ENCODE peak calls at places on chromosomes 16 and 17, in seven cellular contexts. V is lower leg skin, N is fibroblast of lung, M is heart left ventricle, C is ascending aorta, Q is OCI-LY7, I is esophagus squamous epithelium. R is an unnamed sample.

GRCh38 chr17:32976605-32977004 is 15.0 kb upstream of the SPACA3 start:
- DNase-seq in C (no peak), Q (no peak), V (no peak), N (no peak), I (no peak), M (no peak), R (no peak)

GRCh38 chr17:31525801-31526549 is 134.5 kb downstream of the RAB11FIP4 start:
- DNase-seq in N (no peak), C (no peak), Q (peak), M (no peak), I (no peak), V (no peak), R (no peak)

GRCh38 chr16:82991941-82992675 is 365.3 kb downstream of the CDH13 start:
- DNase-seq in M (no peak), Q (no peak), I (no peak), V (no peak), C (no peak), N (no peak), R (no peak)

GRCh38 chr16:48818257-48818656 is 208.3 kb upstream of the N4BP1 start:
- DNase-seq in M (no peak), N (no peak), V (no peak), I (no peak), C (no peak), Q (no peak), R (no peak)

GRCh38 chr17:49565948-49566491 is 9.7 kb upstream of the NXPH3 start:
- DNase-seq in V (peak), N (peak), I (no peak), C (peak), M (peak), Q (no peak), R (no peak)

GRCh38 chr17:79070266-79070880 is 4.3 kb upstream of the ENGASE start:
- DNase-seq in M (no peak), C (no peak), I (no peak), Q (no peak), V (no peak), N (no peak), R (no peak)

GRCh38 chr16:11744075-11744470 is 1.4 kb upstream of the TXNDC11 start:
- DNase-seq in M (no peak), V (no peak), C (no peak), N (no peak), Q (no peak), I (no peak), R (no peak)

GRCh38 chr17:31595666-31596381 is 204.3 kb downstream of the RAB11FIP4 start:
- DNase-seq in M (no peak), I (no peak), N (no peak), C (no peak), V (no peak), Q (no peak), R (no peak)

GRCh38 chr17:6752068-6752909 is 3.6 kb upstream of the XAF1 start:
- DNase-seq in N (peak), V (peak), M (peak), C (peak), I (no peak), Q (no peak), R (peak)

GRCh38 chr17:49742256-49742655 is 21.7 kb downstream of the FAM117A start:
- DNase-seq in C (no peak), V (no peak), M (no peak), I (no peak), N (peak), Q (peak), R (no peak)

GRCh38 chr16:88617268-88618031 is 20.9 kb upstream of the IL17C start:
- DNase-seq in N (no peak), Q (no peak), C (no peak), I (no peak), M (no peak), V (no peak), R (no peak)

GRCh38 chr16:15607700-15608396 is 35.1 kb downstream of the MARF1 start:
- DNase-seq in Q (no peak), I (no peak), M (peak), V (no peak), C (peak), N (peak), R (no peak)

GRCh38 chr16:50267651-50268050 is 1.3 kb downstream of the ADCY7 start:
- DNase-seq in M (no peak), I (no peak), V (no peak), N (no peak), Q (peak), C (no peak), R (no peak)

GRCh38 chr16:1920727-1921155 is 2.5 kb upstream of the HS3ST6 start:
- DNase-seq in V (peak), N (no peak), Q (peak), C (no peak), I (no peak), M (no peak), R (no peak)

GRCh38 chr17:34182036-34182803 is 72.9 kb upstream of the CCL2 start:
- DNase-seq in V (no peak), C (no peak), Q (no peak), I (no peak), M (no peak), N (no peak), R (no peak)

GRCh38 chr17:81388091-81388611 is 7.1 kb upstream of the BAHCC1 start:
- DNase-seq in C (no peak), N (no peak), I (no peak), M (no peak), V (no peak), Q (no peak), R (no peak)

GRCh38 chr16:12617401-12617819 is 186.3 kb downstream of the CPPED1 start:
- DNase-seq in V (no peak), Q (no peak), I (no peak), N (no peak), M (no peak), C (no peak), R (no peak)

GRCh38 chr16:28058839-28059589 is 4.5 kb downstream of the GSG1L start:
- DNase-seq in V (no peak), C (no peak), Q (no peak), M (no peak), I (no peak), N (no peak), R (no peak)

GRCh38 chr16:35747658-35748455 is 2288.4 kb downstream of the TP53TG3F start:
- DNase-seq in Q (no peak), N (no peak), M (no peak), I (no peak), C (no peak), V (peak), R (no peak)

GRCh38 chr17:17216776-17217175 is 10.6 kb upstream of the PLD6 start:
- DNase-seq in N (no peak), C (no peak), I (no peak), Q (peak), M (no peak), V (no peak), R (no peak)

GRCh38 chr16:73732681-73733080 is 563.9 kb upstream of the PSMD7 start:
- DNase-seq in M (no peak), C (no peak), V (no peak), Q (no peak), N (no peak), I (no peak), R (no peak)

GRCh38 chr16:57797526-57798266 is 4.6 kb downstream of the KIFC3 start:
- DNase-seq in Q (no peak), C (no peak), V (no peak), M (no peak), N (no peak), I (no peak), R (no peak)

GRCh38 chr16:8590161-8590688 is at the start of gene TMEM114:
- DNase-seq in C (no peak), V (no peak), N (no peak), M (no peak), I (no peak), Q (no peak), R (no peak)

GRCh38 chr17:77461277-77462057 is 320.7 kb downstream of the SEC14L1 start:
- DNase-seq in M (peak), N (no peak), I (no peak), Q (peak), C (no peak), V (no peak), R (no peak)

GRCh38 chr17:50266384-50267073 is 7.7 kb upstream of the TMEM92 start:
- DNase-seq in C (no peak), V (no peak), Q (no peak), I (no peak), N (peak), M (peak), R (no peak)

GRCh38 chr17:29219378-29220047 is 27.1 kb upstream of the CRYBA1 start:
- DNase-seq in V (peak), C (no peak), M (peak), I (no peak), Q (peak), N (peak), R (no peak)

GRCh38 chr16:83948914-83949723 is 3.9 kb upstream of the OSGIN1 start:
- DNase-seq in Q (no peak), V (no peak), I (no peak), M (no peak), N (no peak), C (no peak), R (no peak)

GRCh38 chr16:337975-338575 is 14.4 kb downstream of the AXIN1 start:
- DNase-seq in C (no peak), V (no peak), M (no peak), I (no peak), Q (no peak), N (no peak), R (no peak)

GRCh38 chr17:34609210-34609609 is 29.8 kb downstream of the TMEM132E start:
- DNase-seq in M (no peak), N (no peak), I (no peak), C (no peak), V (no peak), Q (no peak), R (no peak)

GRCh38 chr17:16215965-16216316 is 607 bp upstream of the NCOR1 start:
- DNase-seq in M (peak), Q (peak), I (no peak), C (no peak), N (no peak), V (no peak), R (no peak)

GRCh38 chr17:61247438-61247837 is 152.2 kb upstream of the TBX2 start:
- DNase-seq in V (no peak), M (no peak), Q (no peak), C (no peak), I (no peak), N (peak), R (no peak)

GRCh38 chr17:22138861-22139469 is 446.6 kb downstream of the KCNJ18 start:
- DNase-seq in M (no peak), V (no peak), Q (no peak), I (no peak), N (no peak), C (no peak), R (no peak)

GRCh38 chr16:87303431-87303930 is 13.7 kb downstream of the C16orf95 start:
- DNase-seq in C (no peak), M (no peak), V (no peak), I (no peak), Q (peak), N (peak), R (no peak)

GRCh38 chr17:3982113-3982512 is 17.9 kb upstream of the ATP2A3 start:
- DNase-seq in C (no peak), V (no peak), M (peak), N (no peak), Q (no peak), I (no peak), R (no peak)

GRCh38 chr16:20137909-20138308 is 64.2 kb upstream of the GPR139 start:
- DNase-seq in N (no peak), V (no peak), Q (no peak), M (no peak), C (no peak), I (no peak), R (no peak)

GRCh38 chr17:16926591-16927451 is 45.1 kb downstream of the TNFRSF13B start:
- DNase-seq in M (no peak), V (no peak), I (no peak), C (no peak), N (no peak), Q (no peak), R (no peak)

GRCh38 chr17:6454495-6455320 is 10.5 kb downstream of the PIMREG start:
- DNase-seq in Q (no peak), C (no peak), M (peak), V (no peak), I (no peak), N (no peak), R (no peak)

GRCh38 chr16:77759821-77760220 is 28.5 kb upstream of the VAT1L start:
- DNase-seq in M (no peak), V (no peak), I (no peak), Q (no peak), C (no peak), N (peak), R (no peak)

GRCh38 chr17:21214777-21215541 is 998 bp upstream of the TMEM11 start:
- DNase-seq in I (no peak), Q (peak), V (no peak), C (no peak), M (no peak), N (peak), R (no peak)

GRCh38 chr16:68592466-68593337 is 52.4 kb upstream of the CDH3 start:
- DNase-seq in N (no peak), Q (peak), V (no peak), C (no peak), M (no peak), I (no peak), R (no peak)
- TF ChIP-seq CTCF in N (peak), Q (peak), V (no peak), C (no peak), M (no peak), I (peak), R (peak)

GRCh38 chr16:67431805-67432476 is 1.0 kb downstream of the HSD11B2 start:
- DNase-seq in Q (no peak), N (no peak), V (no peak), C (no peak), M (no peak), I (no peak), R (no peak)

GRCh38 chr16:67431077-67431804 is at the start of gene HSD11B2:
- DNase-seq in M (no peak), C (no peak), V (no peak), Q (no peak), I (no peak), N (peak), R (no peak)

GRCh38 chr16:67429799-67430503 is 970 bp upstream of the HSD11B2 start:
- DNase-seq in V (no peak), M (no peak), C (no peak), N (no peak), Q (no peak), I (no peak), R (no peak)

GRCh38 chr16:67429053-67429798 is 1.7 kb upstream of the HSD11B2 start:
- DNase-seq in V (no peak), I (no peak), M (no peak), C (no peak), N (no peak), Q (no peak), R (no peak)

DNA sequence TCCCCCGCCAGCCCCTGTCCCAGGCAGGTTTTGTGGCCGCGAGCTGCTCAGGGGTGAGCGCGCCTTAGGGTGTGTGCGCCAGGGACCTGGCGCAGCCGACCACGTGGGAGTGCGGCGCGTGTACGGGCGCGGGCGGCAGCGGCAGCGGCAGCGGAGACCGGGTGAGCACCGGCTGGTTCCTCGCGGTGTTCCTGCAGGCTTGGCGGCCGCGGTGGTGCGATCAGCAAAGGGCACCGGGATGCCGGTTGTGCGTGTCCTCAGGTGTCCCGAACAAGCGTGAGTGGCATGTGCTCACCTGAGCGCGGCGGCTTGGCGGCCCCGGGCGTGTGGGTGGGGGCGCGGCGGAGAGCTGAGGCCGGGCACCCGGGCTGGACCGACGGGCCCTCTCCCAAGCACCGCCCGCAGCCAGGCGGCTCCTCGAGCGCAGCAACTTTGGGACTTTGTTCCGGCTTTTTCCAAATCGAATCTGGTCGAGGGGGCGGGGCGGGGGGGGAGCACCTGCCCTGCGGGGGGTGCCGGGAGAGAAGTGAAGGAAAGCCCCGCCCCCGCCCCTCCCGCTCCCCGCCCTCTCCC is 331 bp upstream of the HSD11B2 start:
- DNase-seq in C (no peak), Q (peak), M (no peak), N (no peak), I (no peak), V (no peak), R (no peak)
- H3K4me3 ChIP-seq in C (peak), Q (peak), M (peak), N (peak), I (peak), V (peak), R (peak)

GRCh38 chr17:37713028-37713431 is 31.8 kb downstream of the HNF1B start:
- DNase-seq in Q (no peak), V (no peak), C (no peak), N (no peak), M (no peak), I (no peak), R (no peak)

GRCh38 chr17:37717627-37718382 is 27.1 kb downstream of the HNF1B start:
- DNase-seq in V (no peak), M (no peak), C (no peak), I (no peak), Q (no peak), N (peak), R (no peak)

GRCh38 chr17:37718383-37719048 is 26.3 kb downstream of the HNF1B start:
- DNase-seq in M (no peak), V (no peak), N (no peak), I (no peak), Q (no peak), C (no peak), R (no peak)

GRCh38 chr17:37713624-37714023 is 31.2 kb downstream of the HNF1B start:
- DNase-seq in I (no peak), N (no peak), V (no peak), C (no peak), M (no peak), Q (no peak), R (no peak)

GRCh38 chr17:37714897-37715296 is 30.0 kb downstream of the HNF1B start:
- DNase-seq in I (no peak), Q (no peak), C (no peak), M (no peak), N (no peak), V (no peak), R (no peak)
- TF ChIP-seq CTCF in I (no peak), Q (no peak), C (no peak), M (no peak), N (no peak), V (no peak), R (no peak)

GRCh38 chr16:85276258-85276657 is 164.0 kb upstream of the CIBAR2 start:
- DNase-seq in M (no peak), C (no peak), I (no peak), V (no peak), Q (no peak), N (no peak), R (no peak)

GRCh38 chr16:85275533-85276249 is 163.4 kb upstream of the CIBAR2 start:
- DNase-seq in M (peak), V (peak), C (no peak), Q (peak), I (no peak), N (peak), R (no peak)

GRCh38 chr16:85274501-85274900 is 162.2 kb upstream of the CIBAR2 start:
- DNase-seq in C (no peak), I (no peak), V (no peak), Q (no peak), N (no peak), M (no peak), R (no peak)

GRCh38 chr16:85273293-85273692 is 161.0 kb upstream of the CIBAR2 start:
- DNase-seq in V (no peak), M (no peak), C (no peak), Q (no peak), I (no peak), N (no peak), R (no peak)

GRCh38 chr16:85274924-85275323 is 162.7 kb upstream of the CIBAR2 start:
- DNase-seq in M (no peak), N (no peak), I (no peak), Q (no peak), V (no peak), C (no peak), R (no peak)
- H3K4me3 ChIP-seq in M (no peak), N (no peak), I (no peak), Q (no peak), V (no peak), C (no peak), R (no peak)